ENCODE peak calls at places on chromosomes 5 and 9, in seven cellular contexts. One of them, this sample, is unnamed. For H3K4me1, the result is how much of the 10 kb centered on the place peaks cover.

GRCh38 chr5:10064546-10065215 is 185.0 kb downstream of the ATPSCKMT start:
- DNase-seq in psoas muscle: no peak
- DNase-seq in aorta: no peak
- DNase-seq in CD4-positive, CD25-positive, alpha-beta regulatory T cell: no peak
- DNase-seq in pancreas: no peak
- DNase-seq in PC-9: no peak
- DNase-seq in neural progenitor cell: no peak
- DNase-seq in this sample: no peak

GRCh38 chr9:124282442-124283231 is 24.9 kb downstream of the NEK6 start:
- DNase-seq in psoas muscle: peak
- DNase-seq in aorta: peak
- DNase-seq in CD4-positive, CD25-positive, alpha-beta regulatory T cell: no peak
- DNase-seq in pancreas: peak
- DNase-seq in PC-9: no peak
- DNase-seq in neural progenitor cell: no peak
- DNase-seq in this sample: no peak

GRCh38 chr5:80487444-80487828 is 464 bp upstream of the FAM151B start:
- DNase-seq in psoas muscle: no peak
- DNase-seq in aorta: no peak
- DNase-seq in CD4-positive, CD25-positive, alpha-beta regulatory T cell: no peak
- DNase-seq in pancreas: peak
- DNase-seq in PC-9: no peak
- DNase-seq in neural progenitor cell: no peak
- DNase-seq in this sample: no peak

GRCh38 chr5:74288448-74289109 is 351.9 kb downstream of the ENC1 start:
- DNase-seq in psoas muscle: peak
- DNase-seq in aorta: no peak
- DNase-seq in CD4-positive, CD25-positive, alpha-beta regulatory T cell: no peak
- DNase-seq in pancreas: no peak
- DNase-seq in PC-9: no peak
- DNase-seq in neural progenitor cell: no peak
- DNase-seq in this sample: no peak

GRCh38 chr5:83492331-83492730 is 20.8 kb downstream of the VCAN start:
- DNase-seq in psoas muscle: no peak
- DNase-seq in aorta: no peak
- DNase-seq in CD4-positive, CD25-positive, alpha-beta regulatory T cell: no peak
- DNase-seq in pancreas: no peak
- DNase-seq in PC-9: no peak
- DNase-seq in neural progenitor cell: no peak
- DNase-seq in this sample: no peak

GRCh38 chr5:170151105-170151831 is 45.6 kb downstream of the FOXI1 start:
- DNase-seq in psoas muscle: no peak
- DNase-seq in aorta: peak
- DNase-seq in CD4-positive, CD25-positive, alpha-beta regulatory T cell: no peak
- DNase-seq in pancreas: peak
- DNase-seq in PC-9: peak
- DNase-seq in neural progenitor cell: no peak
- DNase-seq in this sample: peak

GRCh38 chr9:33151007-33151557 is 16.1 kb downstream of the B4GALT1 start:
- DNase-seq in psoas muscle: peak
- DNase-seq in aorta: no peak
- DNase-seq in CD4-positive, CD25-positive, alpha-beta regulatory T cell: no peak
- DNase-seq in pancreas: no peak
- DNase-seq in PC-9: no peak
- DNase-seq in neural progenitor cell: no peak
- DNase-seq in this sample: peak

GRCh38 chr9:114409103-114409780 is 21.5 kb upstream of the AKNA start:
- DNase-seq in psoas muscle: no peak
- DNase-seq in aorta: no peak
- DNase-seq in CD4-positive, CD25-positive, alpha-beta regulatory T cell: no peak
- DNase-seq in pancreas: no peak
- DNase-seq in PC-9: no peak
- DNase-seq in neural progenitor cell: no peak
- DNase-seq in this sample: peak

GRCh38 chr5:16554110-16554509 is 62.7 kb downstream of the RETREG1 start:
- DNase-seq in psoas muscle: no peak
- DNase-seq in aorta: no peak
- DNase-seq in CD4-positive, CD25-positive, alpha-beta regulatory T cell: no peak
- DNase-seq in pancreas: no peak
- DNase-seq in PC-9: no peak
- DNase-seq in neural progenitor cell: no peak
- DNase-seq in this sample: no peak

GRCh38 chr9:127905788-127906191 is 6.4 kb upstream of the ST6GALNAC6 start:
- DNase-seq in psoas muscle: peak
- DNase-seq in aorta: no peak
- DNase-seq in CD4-positive, CD25-positive, alpha-beta regulatory T cell: peak
- DNase-seq in pancreas: peak
- DNase-seq in PC-9: no peak
- DNase-seq in neural progenitor cell: no peak
- DNase-seq in this sample: no peak

GRCh38 chr5:179668404-179668803 is 12.4 kb downstream of the CBY3 start:
- DNase-seq in psoas muscle: no peak
- DNase-seq in aorta: no peak
- DNase-seq in CD4-positive, CD25-positive, alpha-beta regulatory T cell: peak
- DNase-seq in pancreas: no peak
- DNase-seq in PC-9: no peak
- DNase-seq in neural progenitor cell: peak
- DNase-seq in this sample: peak

GRCh38 chr5:125457617-125458016 is 711.2 kb upstream of the ZNF608 start:
- DNase-seq in psoas muscle: no peak
- DNase-seq in aorta: no peak
- DNase-seq in CD4-positive, CD25-positive, alpha-beta regulatory T cell: no peak
- DNase-seq in pancreas: no peak
- DNase-seq in PC-9: no peak
- DNase-seq in neural progenitor cell: no peak
- DNase-seq in this sample: no peak

GRCh38 chr9:18739127-18739526 is 265.2 kb downstream of the ADAMTSL1 start:
- DNase-seq in psoas muscle: no peak
- DNase-seq in aorta: no peak
- DNase-seq in CD4-positive, CD25-positive, alpha-beta regulatory T cell: no peak
- DNase-seq in pancreas: no peak
- DNase-seq in PC-9: no peak
- DNase-seq in neural progenitor cell: no peak
- DNase-seq in this sample: no peak

GRCh38 chr9:100856238-100856637 is 172.3 kb upstream of the PLPPR1 start:
- DNase-seq in psoas muscle: no peak
- DNase-seq in aorta: no peak
- DNase-seq in CD4-positive, CD25-positive, alpha-beta regulatory T cell: no peak
- DNase-seq in pancreas: no peak
- DNase-seq in PC-9: no peak
- DNase-seq in neural progenitor cell: no peak
- DNase-seq in this sample: no peak

GRCh38 chr5:166188482-166188881 is 2103.0 kb upstream of the WWC1 start:
- DNase-seq in psoas muscle: no peak
- DNase-seq in aorta: no peak
- DNase-seq in CD4-positive, CD25-positive, alpha-beta regulatory T cell: no peak
- DNase-seq in pancreas: no peak
- DNase-seq in PC-9: no peak
- DNase-seq in neural progenitor cell: no peak
- DNase-seq in this sample: no peak

GRCh38 chr5:53463909-53464621 is 16.4 kb upstream of the FST start:
- DNase-seq in psoas muscle: no peak
- DNase-seq in aorta: no peak
- DNase-seq in CD4-positive, CD25-positive, alpha-beta regulatory T cell: no peak
- DNase-seq in pancreas: no peak
- DNase-seq in PC-9: no peak
- DNase-seq in neural progenitor cell: no peak
- DNase-seq in this sample: no peak

GRCh38 chr5:102713682-102714231 is 41.3 kb upstream of the PAM start:
- DNase-seq in psoas muscle: no peak
- DNase-seq in aorta: no peak
- DNase-seq in CD4-positive, CD25-positive, alpha-beta regulatory T cell: no peak
- DNase-seq in pancreas: no peak
- DNase-seq in PC-9: no peak
- DNase-seq in neural progenitor cell: no peak
- DNase-seq in this sample: no peak

GRCh38 chr9:34049630-34050384 is 1.1 kb upstream of the UBAP2 start:
- DNase-seq in psoas muscle: no peak
- DNase-seq in aorta: no peak
- DNase-seq in CD4-positive, CD25-positive, alpha-beta regulatory T cell: no peak
- DNase-seq in pancreas: no peak
- DNase-seq in PC-9: no peak
- DNase-seq in neural progenitor cell: peak
- DNase-seq in this sample: no peak

DNA sequence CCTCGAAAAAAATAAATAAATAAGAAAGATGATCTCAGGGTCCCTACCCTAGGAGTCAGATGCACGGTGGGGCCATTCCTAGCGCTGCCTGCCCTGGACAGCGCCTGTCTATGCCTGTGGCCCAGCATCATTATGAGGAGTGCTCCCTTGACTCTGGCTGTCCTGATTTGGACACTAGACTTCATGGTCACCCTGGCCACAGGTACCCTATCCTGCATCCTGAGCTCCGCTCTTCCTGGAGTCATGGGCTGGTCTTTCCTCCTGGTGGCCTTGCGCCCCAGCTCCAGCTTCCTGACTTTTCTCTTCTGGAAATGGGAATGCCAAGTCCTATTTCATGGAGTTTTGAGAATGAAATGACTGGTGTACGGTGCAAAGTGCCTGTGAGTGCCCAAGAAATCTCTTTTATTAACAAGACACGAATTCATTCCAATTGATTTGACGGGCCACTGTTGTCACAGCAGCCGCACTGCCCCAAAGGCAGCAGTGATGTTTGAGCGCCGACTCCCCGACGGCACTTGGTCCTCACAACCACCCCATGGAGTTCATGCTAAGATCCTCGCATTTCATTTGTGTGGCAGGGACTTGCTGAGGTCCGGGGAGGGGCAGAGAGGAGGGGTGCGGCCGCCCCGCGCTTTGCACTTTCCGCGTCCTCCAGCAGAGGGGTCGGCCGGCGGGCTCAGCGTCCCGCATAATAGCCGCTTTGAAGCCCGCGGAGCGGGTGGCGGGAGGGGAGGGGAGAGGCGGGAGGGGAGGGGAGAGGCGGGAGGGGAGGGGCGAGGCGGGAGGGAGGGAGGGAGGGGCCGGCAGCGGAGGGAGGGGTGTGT is 453 bp upstream of the AIF1L start:
- DNase-seq in psoas muscle: peak
- DNase-seq in aorta: no peak
- DNase-seq in CD4-positive, CD25-positive, alpha-beta regulatory T cell: no peak
- DNase-seq in pancreas: peak
- DNase-seq in PC-9: no peak
- DNase-seq in neural progenitor cell: peak
- DNase-seq in this sample: peak
- H3K4me1 ChIP-seq in psoas muscle: under half
- H3K4me1 ChIP-seq in aorta: under half
- H3K4me1 ChIP-seq in CD4-positive, CD25-positive, alpha-beta regulatory T cell: under half
- H3K4me1 ChIP-seq in pancreas: under half
- H3K4me1 ChIP-seq in PC-9: under half
- H3K4me1 ChIP-seq in neural progenitor cell: under half
- H3K4me1 ChIP-seq in this sample: under half

GRCh38 chr9:136807281-136808074 is at the start of gene RABL6:
- DNase-seq in psoas muscle: peak
- DNase-seq in aorta: peak
- DNase-seq in CD4-positive, CD25-positive, alpha-beta regulatory T cell: peak
- DNase-seq in pancreas: peak
- DNase-seq in PC-9: peak
- DNase-seq in neural progenitor cell: peak
- DNase-seq in this sample: peak
- H3K4me1 ChIP-seq in psoas muscle: under half
- H3K4me1 ChIP-seq in aorta: under half
- H3K4me1 ChIP-seq in CD4-positive, CD25-positive, alpha-beta regulatory T cell: under half
- H3K4me1 ChIP-seq in pancreas: under half
- H3K4me1 ChIP-seq in PC-9: under half
- H3K4me1 ChIP-seq in neural progenitor cell: under half
- H3K4me1 ChIP-seq in this sample: under half

GRCh38 chr9:136683173-136683745 is 4.0 kb downstream of the AGPAT2 start:
- DNase-seq in psoas muscle: no peak
- DNase-seq in aorta: no peak
- DNase-seq in CD4-positive, CD25-positive, alpha-beta regulatory T cell: no peak
- DNase-seq in pancreas: no peak
- DNase-seq in PC-9: no peak
- DNase-seq in neural progenitor cell: no peak
- DNase-seq in this sample: no peak

GRCh38 chr9:136682710-136683109 is 4.5 kb downstream of the AGPAT2 start:
- DNase-seq in psoas muscle: no peak
- DNase-seq in aorta: no peak
- DNase-seq in CD4-positive, CD25-positive, alpha-beta regulatory T cell: no peak
- DNase-seq in pancreas: no peak
- DNase-seq in PC-9: no peak
- DNase-seq in neural progenitor cell: no peak
- DNase-seq in this sample: no peak

GRCh38 chr9:136684339-136684738 is 2.9 kb downstream of the AGPAT2 start:
- DNase-seq in psoas muscle: peak
- DNase-seq in aorta: no peak
- DNase-seq in CD4-positive, CD25-positive, alpha-beta regulatory T cell: no peak
- DNase-seq in pancreas: no peak
- DNase-seq in PC-9: no peak
- DNase-seq in neural progenitor cell: no peak
- DNase-seq in this sample: no peak

GRCh38 chr9:136684799-136685198 is 2.5 kb downstream of the AGPAT2 start:
- DNase-seq in psoas muscle: no peak
- DNase-seq in aorta: no peak
- DNase-seq in CD4-positive, CD25-positive, alpha-beta regulatory T cell: no peak
- DNase-seq in pancreas: no peak
- DNase-seq in PC-9: no peak
- DNase-seq in neural progenitor cell: no peak
- DNase-seq in this sample: no peak

GRCh38 chr9:136683755-136684154 is 3.5 kb downstream of the AGPAT2 start:
- DNase-seq in psoas muscle: no peak
- DNase-seq in aorta: no peak
- DNase-seq in CD4-positive, CD25-positive, alpha-beta regulatory T cell: no peak
- DNase-seq in pancreas: no peak
- DNase-seq in PC-9: no peak
- DNase-seq in neural progenitor cell: no peak
- DNase-seq in this sample: no peak
- H3K4me1 ChIP-seq in psoas muscle: under half
- H3K4me1 ChIP-seq in aorta: under half
- H3K4me1 ChIP-seq in CD4-positive, CD25-positive, alpha-beta regulatory T cell: under half
- H3K4me1 ChIP-seq in pancreas: under half
- H3K4me1 ChIP-seq in PC-9: under half
- H3K4me1 ChIP-seq in neural progenitor cell: under half
- H3K4me1 ChIP-seq in this sample: under half

GRCh38 chr5:115461506-115462290 is 82.9 kb downstream of the FEM1C start:
- DNase-seq in psoas muscle: no peak
- DNase-seq in aorta: no peak
- DNase-seq in CD4-positive, CD25-positive, alpha-beta regulatory T cell: no peak
- DNase-seq in pancreas: no peak
- DNase-seq in PC-9: peak
- DNase-seq in neural progenitor cell: no peak
- DNase-seq in this sample: no peak

GRCh38 chr5:115461093-115461492 is 83.5 kb downstream of the FEM1C start:
- DNase-seq in psoas muscle: no peak
- DNase-seq in aorta: no peak
- DNase-seq in CD4-positive, CD25-positive, alpha-beta regulatory T cell: no peak
- DNase-seq in pancreas: no peak
- DNase-seq in PC-9: no peak
- DNase-seq in neural progenitor cell: no peak
- DNase-seq in this sample: no peak

GRCh38 chr5:115457985-115458384 is 86.6 kb downstream of the FEM1C start:
- DNase-seq in psoas muscle: no peak
- DNase-seq in aorta: no peak
- DNase-seq in CD4-positive, CD25-positive, alpha-beta regulatory T cell: no peak
- DNase-seq in pancreas: peak
- DNase-seq in PC-9: no peak
- DNase-seq in neural progenitor cell: peak
- DNase-seq in this sample: peak

GRCh38 chr5:115459844-115460243 is 84.7 kb downstream of the FEM1C start:
- DNase-seq in psoas muscle: no peak
- DNase-seq in aorta: no peak
- DNase-seq in CD4-positive, CD25-positive, alpha-beta regulatory T cell: no peak
- DNase-seq in pancreas: no peak
- DNase-seq in PC-9: no peak
- DNase-seq in neural progenitor cell: no peak
- DNase-seq in this sample: no peak

GRCh38 chr5:115460476-115460875 is 84.1 kb downstream of the FEM1C start:
- DNase-seq in psoas muscle: peak
- DNase-seq in aorta: no peak
- DNase-seq in CD4-positive, CD25-positive, alpha-beta regulatory T cell: no peak
- DNase-seq in pancreas: no peak
- DNase-seq in PC-9: peak
- DNase-seq in neural progenitor cell: no peak
- DNase-seq in this sample: no peak
- H3K4me1 ChIP-seq in psoas muscle: half or more
- H3K4me1 ChIP-seq in aorta: under half
- H3K4me1 ChIP-seq in CD4-positive, CD25-positive, alpha-beta regulatory T cell: under half
- H3K4me1 ChIP-seq in pancreas: under half
- H3K4me1 ChIP-seq in PC-9: half or more
- H3K4me1 ChIP-seq in neural progenitor cell: under half
- H3K4me1 ChIP-seq in this sample: under half

This sample was measured in HAP-1.